ENCODE peak calls at places on chromosomes 6 and 20, in four cellular contexts. V is choroid plexus epithelial cell, X is prostate gland, E is fibroblast of mammary gland. L is an unnamed sample.

GRCh38 chr6:139903411-139904157 is 529.1 kb upstream of the CITED2 start:
- DNase-seq in V (no peak), X (no peak), E (no peak), L (no peak)

GRCh38 chr6:146289816-146290588 is 253.6 kb upstream of the RAB32 start:
- DNase-seq in V (peak), X (no peak), E (peak), L (peak)

GRCh38 chr6:106799008-106799952 is 169.9 kb downstream of the QRSL1 start:
- DNase-seq in V (peak), X (no peak), E (peak), L (peak)

GRCh38 chr6:124069230-124069815 is 265.7 kb downstream of the NKAIN2 start:
- DNase-seq in V (no peak), X (no peak), E (no peak), L (no peak)

GRCh38 chr6:44933113-44933512 is 395.0 kb upstream of the RUNX2 start:
- DNase-seq in V (no peak), X (no peak), E (no peak), L (no peak)

GRCh38 chr6:93787841-93788240 is 368.5 kb upstream of the EPHA7 start:
- DNase-seq in V (peak), X (no peak), E (peak), L (peak)

GRCh38 chr6:43254138-43254817 is 11.0 kb downstream of the TTBK1 start:
- DNase-seq in V (peak), X (no peak), E (peak), L (no peak)

GRCh38 chr6:37587776-37588744 is 88.4 kb upstream of the CCDC167 start:
- DNase-seq in V (no peak), X (no peak), E (no peak), L (no peak)

GRCh38 chr6:66965227-66965626 is 1258.2 kb upstream of the EYS start:
- DNase-seq in V (no peak), X (no peak), E (no peak), L (peak)

GRCh38 chr6:161318456-161318855 is 44.6 kb upstream of the AGPAT4 start:
- DNase-seq in V (no peak), X (no peak), E (no peak), L (no peak)

GRCh38 chr20:51678041-51678697 is 90.0 kb downstream of the ATP9A start:
- DNase-seq in V (peak), X (peak), E (no peak), L (peak)

GRCh38 chr6:32405656-32406055 is 1.3 kb downstream of the BTNL2 start:
- DNase-seq in V (no peak), X (no peak), E (no peak), L (no peak)

GRCh38 chr20:58556961-58557360 is 41.8 kb upstream of the APCDD1L start:
- DNase-seq in V (no peak), X (no peak), E (no peak), L (no peak)

GRCh38 chr6:139784222-139784769 is 409.8 kb upstream of the CITED2 start:
- DNase-seq in V (peak), X (no peak), E (peak), L (no peak)

GRCh38 chr6:123423130-123423529 is 213.6 kb downstream of the TRDN start:
- DNase-seq in V (no peak), X (no peak), E (no peak), L (no peak)

DNA sequence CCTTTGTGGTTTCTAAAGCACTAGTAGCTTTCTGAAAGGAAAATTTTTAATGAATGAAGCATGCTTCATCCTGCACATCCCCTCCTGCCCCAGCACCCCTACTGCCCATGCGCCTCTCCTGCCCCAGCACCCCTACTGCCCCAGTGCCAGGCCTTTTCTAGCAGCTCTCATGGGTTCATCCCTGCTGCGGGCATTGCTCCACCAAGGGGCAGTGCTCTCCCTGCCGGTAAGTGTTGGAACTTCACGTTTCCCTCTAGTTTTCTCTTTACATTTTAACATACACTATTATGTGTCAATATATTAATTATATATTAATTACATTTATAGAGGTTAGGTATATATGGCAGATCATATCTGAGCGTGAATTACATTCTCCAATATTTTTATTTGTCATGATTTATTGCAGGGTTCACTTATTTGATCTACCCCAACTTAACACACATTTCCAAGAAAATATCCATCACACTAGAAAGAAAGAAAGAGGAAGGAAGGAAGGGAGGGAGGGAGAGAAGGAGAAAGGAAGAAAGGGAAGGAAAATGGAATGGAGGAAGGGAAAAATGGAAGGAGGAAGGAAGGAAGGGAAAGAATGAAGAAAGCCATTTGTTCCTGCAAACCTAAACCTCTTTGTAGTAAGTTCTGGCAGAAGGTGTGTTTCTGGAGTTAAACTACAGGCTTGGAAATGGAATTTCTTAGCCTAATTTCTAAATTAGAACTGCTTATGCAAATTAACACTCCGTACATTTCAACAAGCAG is 46.8 kb downstream of the CEP43 start:
- DNase-seq in V (no peak), X (no peak), E (no peak), L (no peak)
- TF ChIP-seq CTCF in V (peak), X (no peak), E (peak), L (no peak)

GRCh38 chr20:11920083-11920482 is 2.4 kb downstream of the BTBD3 start:
- DNase-seq in V (no peak), X (no peak), E (no peak), L (no peak)

GRCh38 chr20:11917663-11918062 is at the start of gene BTBD3:
- DNase-seq in V (peak), X (peak), E (peak), L (peak)

GRCh38 chr20:11919046-11919445 is 1.4 kb downstream of the BTBD3 start:
- DNase-seq in V (peak), X (peak), E (no peak), L (peak)

GRCh38 chr20:11919571-11919970 is 1.9 kb downstream of the BTBD3 start:
- DNase-seq in V (no peak), X (no peak), E (no peak), L (no peak)

GRCh38 chr20:11918280-11918952 is 723 bp downstream of the BTBD3 start:
- DNase-seq in V (no peak), X (no peak), E (no peak), L (peak)
- H3K4me3 ChIP-seq in V (peak), X (peak), E (no peak), L (peak)

GRCh38 chr6:15893556-15894253 is 230.9 kb upstream of the DTNBP1 start:
- DNase-seq in V (peak), X (no peak), E (peak), L (peak)
- TF ChIP-seq CTCF in V (peak), X (no peak), E (peak), L (peak)

GRCh38 chr6:16339263-16339587 is 100.8 kb downstream of the GMPR start:
- DNase-seq in V (no peak), X (no peak), E (no peak), L (no peak)

GRCh38 chr6:16338577-16339262 is 100.3 kb downstream of the GMPR start:
- DNase-seq in V (peak), X (peak), E (peak), L (peak)

GRCh38 chr6:16335176-16335575 is 96.8 kb downstream of the GMPR start:
- DNase-seq in V (no peak), X (no peak), E (no peak), L (no peak)

GRCh38 chr6:16336056-16336810 is 97.8 kb downstream of the GMPR start:
- DNase-seq in V (no peak), X (peak), E (no peak), L (no peak)

DNA sequence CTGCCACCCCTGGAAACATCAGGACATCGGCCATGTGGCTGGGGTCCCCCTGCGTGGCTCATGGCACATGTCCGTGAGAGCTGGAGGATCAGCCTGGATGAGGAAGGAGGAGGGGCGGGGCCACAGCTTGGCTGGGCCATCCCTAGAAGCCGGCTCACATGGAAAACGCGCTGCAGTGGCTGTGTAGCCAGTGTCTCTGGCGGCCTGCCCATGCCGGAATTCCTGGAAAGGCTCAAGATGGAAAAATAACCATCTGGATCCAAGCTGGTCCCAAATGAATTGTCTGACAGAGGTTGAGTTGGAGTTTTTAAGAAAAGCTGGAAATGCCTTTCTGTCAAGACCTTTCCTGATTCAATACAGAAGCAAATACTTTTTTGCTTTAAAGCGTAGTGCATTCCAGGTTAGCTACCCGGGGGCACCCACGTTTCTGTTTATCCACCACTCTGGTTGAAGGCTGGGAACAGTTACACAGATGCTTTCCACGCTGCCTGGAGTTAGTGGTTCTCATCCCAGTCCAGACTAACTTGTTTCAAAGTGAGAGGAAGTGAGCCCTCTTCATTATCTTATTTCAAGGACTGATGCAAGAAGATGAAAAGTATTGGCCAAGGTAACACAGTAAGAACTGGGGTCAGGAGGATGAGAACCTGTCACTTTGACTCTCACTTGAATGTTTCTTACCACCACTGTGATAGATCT is 99.0 kb downstream of the GMPR start:
- DNase-seq in V (peak), X (peak), E (peak), L (peak)
- H3K4me3 ChIP-seq in V (no peak), X (no peak), E (no peak), L (no peak)

GRCh38 chr20:61043681-61044080 is 208.4 kb upstream of the CDH4 start:
- DNase-seq in V (no peak), X (no peak), E (no peak), L (no peak)

GRCh38 chr20:61042501-61043385 is 209.3 kb upstream of the CDH4 start:
- DNase-seq in V (no peak), X (no peak), E (peak), L (no peak)

GRCh38 chr20:61045091-61045490 is 207.0 kb upstream of the CDH4 start:
- DNase-seq in V (no peak), X (no peak), E (no peak), L (no peak)

GRCh38 chr20:61045876-61046585 is 206.0 kb upstream of the CDH4 start:
- DNase-seq in V (no peak), X (no peak), E (no peak), L (no peak)

GRCh38 chr20:61044499-61044898 is 207.6 kb upstream of the CDH4 start:
- DNase-seq in V (no peak), X (no peak), E (peak), L (no peak)
- TF ChIP-seq CTCF in V (no peak), X (no peak), E (peak), L (no peak)

DNA sequence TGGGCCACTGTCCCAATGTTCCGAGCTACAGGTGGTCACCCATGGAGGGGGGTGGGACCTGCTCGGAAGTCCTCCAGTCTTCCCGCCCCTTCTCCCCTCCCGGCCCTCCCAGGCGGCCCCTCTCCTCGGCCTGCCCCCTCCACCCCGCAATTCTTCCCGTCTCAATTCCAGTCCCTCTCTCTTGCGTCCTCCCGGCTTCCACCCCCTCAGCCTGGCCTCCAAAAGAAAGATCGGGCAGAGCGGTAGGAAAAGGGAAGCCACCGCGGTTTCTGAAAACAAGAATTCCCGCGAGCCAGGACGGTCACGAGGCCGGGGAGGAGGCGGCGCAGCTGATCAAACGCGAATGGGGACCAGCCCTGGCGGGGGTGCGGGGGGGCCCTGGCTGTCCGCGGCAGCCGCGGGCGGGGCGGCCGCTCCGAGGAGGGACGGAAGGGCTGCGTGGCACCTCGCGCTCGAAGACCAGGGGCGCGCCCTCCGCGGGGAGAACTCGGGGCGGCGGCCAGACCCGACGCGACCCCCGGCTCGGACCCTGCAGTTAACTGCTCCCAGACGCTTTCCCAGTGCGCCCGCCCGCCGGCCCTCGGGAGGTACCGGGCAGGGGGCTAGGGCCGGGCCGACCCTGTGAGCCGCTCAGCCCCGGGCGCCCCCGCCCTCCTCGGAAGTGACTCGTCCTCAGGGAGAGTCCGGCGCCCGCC is 1.0 kb downstream of the PXDC1 start:
- DNase-seq in V (peak), X (peak), E (peak), L (peak)
- H3K4me3 ChIP-seq in V (peak), X (peak), E (peak), L (peak)

GRCh38 chr6:99434702-99435530 is 9.8 kb upstream of the PNISR start:
- DNase-seq in V (peak), X (no peak), E (peak), L (peak)
- TF ChIP-seq CTCF in V (peak), X (peak), E (peak), L (peak)